ENCODE peak calls at places on chromosomes 13 and 19, in four cellular contexts. T, H, K and P are unnamed samples.

GRCh38 chr19:10662384-10663251 is 8.5 kb downstream of the ILF3 start:
- DNase-seq in T (no peak), H (no peak), K (peak; percentile 11), P (no peak)

GRCh38 chr19:46863818-46864629 is 3.2 kb downstream of the ARHGAP35 start:
- DNase-seq in T (peak; percentile 66), H (no peak), K (peak; percentile 35), P (peak; percentile 99)

GRCh38 chr19:45906221-45906620 is 3.8 kb upstream of the MYPOP start:
- DNase-seq in T (no peak), H (no peak), K (no peak), P (no peak)

GRCh38 chr19:35098413-35099049 is 17.1 kb upstream of the FXYD3 start:
- DNase-seq in T (no peak), H (no peak), K (no peak), P (no peak)

GRCh38 chr19:2556221-2557092 is 80.5 kb downstream of the GADD45B start:
- DNase-seq in T (no peak), H (no peak), K (no peak), P (no peak)

GRCh38 chr13:40116008-40116407 is 460.5 kb downstream of the COG6 start:
- DNase-seq in T (peak; percentile 73), H (peak; percentile 80), K (peak; percentile 46), P (no peak)

GRCh38 chr19:6350688-6351087 is 10.6 kb upstream of the CLPP start:
- DNase-seq in T (no peak), H (no peak), K (no peak), P (peak; percentile 84)

GRCh38 chr13:32622827-32623226 is 36.6 kb downstream of the PDS5B start:
- DNase-seq in T (no peak), H (no peak), K (no peak), P (no peak)

GRCh38 chr19:46755853-46756543 is 9.7 kb upstream of the STRN4 start:
- DNase-seq in T (no peak), H (no peak), K (no peak), P (no peak)

GRCh38 chr19:12733907-12734214 is 623 bp downstream of the TRIR start:
- DNase-seq in T (no peak), H (no peak), K (no peak), P (no peak)
- TF ChIP-seq JUND in T (no peak), H (no peak), K (no peak), P (no peak)

DNA sequence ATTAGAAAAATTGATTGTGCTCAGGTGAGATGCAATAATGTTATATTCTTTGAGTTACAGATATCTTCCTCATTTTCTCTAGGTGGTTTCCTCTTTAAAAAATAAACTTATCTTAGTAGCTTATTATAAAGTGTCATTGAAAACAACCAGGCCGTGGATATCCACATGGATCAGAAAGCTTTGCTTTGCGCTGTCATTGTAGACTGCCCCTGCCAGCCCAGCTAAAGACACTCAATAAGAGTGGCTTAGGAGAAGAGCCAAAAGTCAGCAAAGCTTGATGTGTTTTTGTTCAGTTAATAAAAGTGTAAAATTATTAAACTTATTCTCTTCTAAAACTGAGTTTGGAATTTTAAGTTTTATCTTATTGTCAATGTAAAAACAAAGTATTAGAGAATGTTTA is 34.4 kb downstream of the TPP2 start:
- DNase-seq in T (no peak), H (no peak), K (no peak), P (no peak)
- TF ChIP-seq JUND in T (no peak), H (no peak), K (no peak), P (no peak)

DNA sequence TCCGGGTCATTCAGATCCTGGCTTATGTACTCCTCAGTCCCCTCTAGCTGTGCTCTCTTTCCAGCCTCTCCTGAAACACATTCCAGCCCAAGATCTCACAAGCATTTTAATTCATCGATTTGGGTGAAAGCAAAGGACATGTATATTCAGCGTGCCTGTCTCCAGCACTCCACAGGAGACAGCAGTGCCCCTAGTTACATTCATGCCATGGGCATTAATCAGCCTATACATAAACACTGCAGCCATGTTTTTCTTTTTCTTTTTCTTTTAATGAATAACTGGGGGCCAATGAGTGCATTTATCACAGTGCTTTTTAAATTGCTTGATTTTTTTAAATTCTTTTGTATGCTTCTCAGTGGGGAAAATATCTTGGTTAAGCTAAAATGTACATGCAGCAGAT is 199.1 kb downstream of the DCT start:
- DNase-seq in T (no peak), H (no peak), K (no peak), P (no peak)
- TF ChIP-seq JUND in T (no peak), H (no peak), K (no peak), P (no peak)

DNA sequence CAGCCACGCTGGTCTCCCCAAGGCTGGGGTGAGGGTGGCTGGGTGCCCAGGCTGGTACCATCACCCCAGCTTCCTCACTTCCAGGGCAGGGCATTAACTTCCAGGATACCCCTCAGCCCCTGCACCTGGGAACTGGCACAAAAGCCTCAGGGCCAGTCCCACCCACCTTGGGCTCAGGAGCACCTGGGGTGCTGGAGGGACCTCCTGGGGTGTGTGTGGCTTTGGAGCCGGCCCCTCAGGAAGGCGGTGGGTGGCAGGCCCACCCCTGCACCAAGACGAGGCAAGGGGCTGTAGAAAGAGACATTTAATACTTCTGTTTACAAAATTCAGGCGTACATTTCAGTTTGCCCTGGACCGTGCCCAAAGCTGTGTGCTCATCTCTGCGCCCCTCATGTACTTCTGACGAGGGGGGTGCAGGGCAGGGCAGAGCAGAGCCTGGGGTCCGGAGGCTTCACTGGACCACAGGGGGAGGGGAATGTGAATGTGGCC is 16.8 kb downstream of the MPND start:
- DNase-seq in T (no peak), H (no peak), K (no peak), P (no peak)
- TF ChIP-seq JUND in T (no peak), H (no peak), K (no peak), P (no peak)

GRCh38 chr19:51448745-51449093 is 9.5 kb downstream of the SIGLEC8 start:
- DNase-seq in T (no peak), H (no peak), K (no peak), P (no peak)

GRCh38 chr19:51450730-51451307 is 7.4 kb downstream of the SIGLEC8 start:
- DNase-seq in T (no peak), H (no peak), K (no peak), P (no peak)

GRCh38 chr19:51448011-51448744 is 10.1 kb downstream of the SIGLEC8 start:
- DNase-seq in T (no peak), H (no peak), K (no peak), P (no peak)
- TF ChIP-seq JUND in T (no peak), H (no peak), K (no peak), P (no peak)

DNA sequence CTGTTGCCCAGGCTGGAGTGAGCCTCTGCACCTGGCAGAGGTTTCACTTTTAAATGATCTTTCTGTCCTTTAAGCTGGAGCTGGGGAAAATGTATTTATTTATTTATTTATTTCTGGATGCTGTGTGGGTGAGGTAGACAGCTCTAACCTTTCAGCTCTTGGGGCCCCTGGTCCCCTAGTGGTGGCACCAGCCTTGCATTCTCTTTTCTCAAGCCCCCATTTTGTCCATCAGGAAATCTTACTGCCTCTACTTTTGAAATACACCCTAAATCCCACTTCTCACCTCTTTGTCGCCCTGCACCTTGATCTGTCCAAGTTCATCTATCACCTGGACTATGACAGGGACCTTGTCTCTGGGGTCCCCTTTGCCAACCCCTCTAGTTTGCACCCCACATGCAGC is 2.1 kb upstream of the B9D2 start:
- DNase-seq in T (no peak), H (no peak), K (no peak), P (no peak)
- TF ChIP-seq JUND in T (no peak), H (no peak), K (no peak), P (no peak)

GRCh38 chr19:13794388-13794751 is 873 bp upstream of the ZSWIM4 start:
- DNase-seq in T (no peak), H (no peak), K (no peak), P (no peak)

GRCh38 chr19:13794752-13795589 is at the start of gene ZSWIM4:
- DNase-seq in T (peak; percentile 98), H (peak; percentile 98), K (peak; percentile 98), P (peak; percentile 99)

GRCh38 chr19:13797058-13797440 is 1.8 kb downstream of the ZSWIM4 start:
- DNase-seq in T (no peak), H (no peak), K (no peak), P (no peak)

GRCh38 chr19:13796301-13797057 is 1.2 kb downstream of the ZSWIM4 start:
- DNase-seq in T (peak; percentile 23), H (peak; percentile 60), K (peak; percentile 8), P (peak; percentile 28)

DNA sequence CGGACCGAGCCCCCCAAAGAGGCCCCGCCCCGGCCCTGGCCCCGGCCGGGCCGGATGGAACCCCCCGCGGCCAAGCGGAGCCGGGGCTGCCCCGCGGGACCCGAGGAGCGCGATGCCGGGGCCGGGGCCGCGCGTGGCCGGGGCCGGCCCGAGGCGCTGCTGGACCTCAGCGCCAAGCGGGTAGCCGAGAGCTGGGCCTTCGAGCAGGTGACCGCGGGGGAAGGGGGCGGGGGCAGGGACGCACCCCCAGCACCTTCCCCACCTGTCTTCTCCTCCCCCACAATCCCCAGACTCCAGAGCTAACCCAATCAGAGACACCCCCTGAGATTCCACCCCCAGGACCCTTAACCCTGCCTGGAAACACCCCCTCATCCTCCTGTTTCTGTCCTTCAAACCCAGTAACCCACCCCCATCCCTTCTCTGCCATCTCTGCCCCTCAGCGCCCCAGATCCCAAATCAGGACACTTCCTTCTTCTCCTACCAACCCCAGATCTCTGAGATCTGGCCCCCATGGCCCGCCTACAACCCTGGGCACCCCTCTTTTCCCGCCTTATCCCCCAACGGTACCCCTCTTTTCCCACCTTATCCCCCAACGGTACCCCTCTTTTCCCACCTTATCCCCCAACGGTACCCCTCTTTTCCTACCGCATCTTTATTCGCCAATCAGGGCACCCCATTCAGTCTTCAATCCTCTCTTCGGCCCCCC is 505 bp downstream of the ZSWIM4 start:
- DNase-seq in T (no peak), H (no peak), K (peak; percentile 69), P (no peak)
- TF ChIP-seq JUND in T (no peak), H (no peak), K (no peak), P (no peak)